ENCODE peak calls at places on chromosome 20, in six cellular contexts. One of them, this sample, is unnamed. For H3K36me3, the result is how much of the 10 kb centered on the place peaks cover.

GRCh38 chr20:60138263-60139127 is 180.3 kb downstream of the CDH26 start:
- DNase-seq in uterus: peak
- DNase-seq in transverse colon: peak
- DNase-seq in MG63: no peak
- DNase-seq in tibial artery: peak
- DNase-seq in effector memory CD4-positive, alpha-beta T cell: peak
- DNase-seq in this sample: no peak

GRCh38 chr20:53579581-53580375 is 13.9 kb downstream of the ZNF217 start:
- DNase-seq in MG63: peak
- DNase-seq in tibial artery: no peak
- DNase-seq in effector memory CD4-positive, alpha-beta T cell: no peak
- DNase-seq in transverse colon: peak
- DNase-seq in uterus: peak
- DNase-seq in this sample: peak

GRCh38 chr20:49569403-49570115 is 1.6 kb upstream of the PTGIS start:
- DNase-seq in uterus: peak
- DNase-seq in effector memory CD4-positive, alpha-beta T cell: no peak
- DNase-seq in MG63: peak
- DNase-seq in tibial artery: peak
- DNase-seq in transverse colon: no peak
- DNase-seq in this sample: no peak

GRCh38 chr20:53872561-53873248 is 197.7 kb downstream of the BCAS1 start:
- DNase-seq in effector memory CD4-positive, alpha-beta T cell: peak
- DNase-seq in uterus: no peak
- DNase-seq in tibial artery: no peak
- DNase-seq in MG63: peak
- DNase-seq in transverse colon: no peak
- DNase-seq in this sample: no peak

GRCh38 chr20:539236-539635 is 4.4 kb downstream of the CSNK2A1 start:
- DNase-seq in effector memory CD4-positive, alpha-beta T cell: no peak
- DNase-seq in tibial artery: no peak
- DNase-seq in uterus: no peak
- DNase-seq in MG63: no peak
- DNase-seq in transverse colon: no peak
- DNase-seq in this sample: no peak

GRCh38 chr20:62163986-62164762 is 18.7 kb upstream of the MTG2 start:
- DNase-seq in MG63: no peak
- DNase-seq in tibial artery: no peak
- DNase-seq in uterus: no peak
- DNase-seq in transverse colon: no peak
- DNase-seq in effector memory CD4-positive, alpha-beta T cell: no peak
- DNase-seq in this sample: no peak

GRCh38 chr20:17873410-17874270 is 95.0 kb downstream of the SNX5 start:
- DNase-seq in transverse colon: peak
- DNase-seq in uterus: peak
- DNase-seq in MG63: peak
- DNase-seq in effector memory CD4-positive, alpha-beta T cell: no peak
- DNase-seq in tibial artery: peak
- DNase-seq in this sample: peak

GRCh38 chr20:17036546-17036945 is 190.3 kb upstream of the PCSK2 start:
- DNase-seq in effector memory CD4-positive, alpha-beta T cell: no peak
- DNase-seq in MG63: no peak
- DNase-seq in transverse colon: no peak
- DNase-seq in tibial artery: no peak
- DNase-seq in uterus: no peak
- DNase-seq in this sample: no peak

GRCh38 chr20:59299961-59300340 is 460 bp upstream of the EDN3 start:
- DNase-seq in transverse colon: peak
- DNase-seq in MG63: no peak
- DNase-seq in effector memory CD4-positive, alpha-beta T cell: no peak
- DNase-seq in uterus: no peak
- DNase-seq in tibial artery: no peak
- DNase-seq in this sample: no peak

GRCh38 chr20:38302721-38303120 is 1.2 kb upstream of the BPI start:
- DNase-seq in effector memory CD4-positive, alpha-beta T cell: no peak
- DNase-seq in uterus: no peak
- DNase-seq in tibial artery: no peak
- DNase-seq in transverse colon: no peak
- DNase-seq in MG63: no peak
- DNase-seq in this sample: peak

GRCh38 chr20:10673176-10673830 is 496 bp downstream of the JAG1 start:
- DNase-seq in transverse colon: peak
- DNase-seq in uterus: peak
- DNase-seq in effector memory CD4-positive, alpha-beta T cell: no peak
- DNase-seq in tibial artery: no peak
- DNase-seq in MG63: peak
- DNase-seq in this sample: peak

GRCh38 chr20:59010995-59011873 is 4.2 kb upstream of the CTSZ start:
- DNase-seq in MG63: peak
- DNase-seq in uterus: no peak
- DNase-seq in transverse colon: no peak
- DNase-seq in tibial artery: peak
- DNase-seq in effector memory CD4-positive, alpha-beta T cell: no peak
- DNase-seq in this sample: peak

GRCh38 chr20:63952769-63953168 is 3.4 kb downstream of the UCKL1 start:
- DNase-seq in effector memory CD4-positive, alpha-beta T cell: no peak
- DNase-seq in tibial artery: no peak
- DNase-seq in uterus: no peak
- DNase-seq in MG63: no peak
- DNase-seq in transverse colon: peak
- DNase-seq in this sample: no peak

GRCh38 chr20:63950701-63951397 is 5.4 kb downstream of the UCKL1 start:
- DNase-seq in tibial artery: no peak
- DNase-seq in MG63: no peak
- DNase-seq in transverse colon: no peak
- DNase-seq in uterus: no peak
- DNase-seq in effector memory CD4-positive, alpha-beta T cell: no peak
- DNase-seq in this sample: no peak

GRCh38 chr20:63953764-63954429 is 2.3 kb downstream of the UCKL1 start:
- DNase-seq in MG63: no peak
- DNase-seq in effector memory CD4-positive, alpha-beta T cell: no peak
- DNase-seq in transverse colon: no peak
- DNase-seq in tibial artery: no peak
- DNase-seq in uterus: no peak
- DNase-seq in this sample: no peak

GRCh38 chr20:63952210-63952535 is 4.0 kb downstream of the UCKL1 start:
- DNase-seq in uterus: no peak
- DNase-seq in MG63: no peak
- DNase-seq in transverse colon: no peak
- DNase-seq in tibial artery: no peak
- DNase-seq in effector memory CD4-positive, alpha-beta T cell: no peak
- DNase-seq in this sample: no peak

GRCh38 chr20:63951398-63952209 is 4.6 kb downstream of the UCKL1 start:
- DNase-seq in effector memory CD4-positive, alpha-beta T cell: no peak
- DNase-seq in transverse colon: peak
- DNase-seq in tibial artery: no peak
- DNase-seq in uterus: no peak
- DNase-seq in MG63: no peak
- DNase-seq in this sample: no peak
- H3K36me3 ChIP-seq in effector memory CD4-positive, alpha-beta T cell: under half
- H3K36me3 ChIP-seq in transverse colon: under half
- H3K36me3 ChIP-seq in tibial artery: under half
- H3K36me3 ChIP-seq in uterus: under half
- H3K36me3 ChIP-seq in MG63: under half
- H3K36me3 ChIP-seq in this sample: under half

GRCh38 chr20:57435105-57435497 is 43.9 kb downstream of the RBM38 start:
- DNase-seq in tibial artery: no peak
- DNase-seq in uterus: no peak
- DNase-seq in transverse colon: no peak
- DNase-seq in effector memory CD4-positive, alpha-beta T cell: no peak
- DNase-seq in MG63: no peak
- DNase-seq in this sample: no peak

GRCh38 chr20:57437672-57438330 is 46.6 kb downstream of the RBM38 start:
- DNase-seq in MG63: no peak
- DNase-seq in effector memory CD4-positive, alpha-beta T cell: no peak
- DNase-seq in tibial artery: peak
- DNase-seq in uterus: no peak
- DNase-seq in transverse colon: no peak
- DNase-seq in this sample: no peak

GRCh38 chr20:57437267-57437666 is 46.1 kb downstream of the RBM38 start:
- DNase-seq in uterus: no peak
- DNase-seq in MG63: no peak
- DNase-seq in tibial artery: no peak
- DNase-seq in transverse colon: no peak
- DNase-seq in effector memory CD4-positive, alpha-beta T cell: no peak
- DNase-seq in this sample: no peak

GRCh38 chr20:57435498-57436222 is 44.5 kb downstream of the RBM38 start:
- DNase-seq in transverse colon: peak
- DNase-seq in uterus: no peak
- DNase-seq in MG63: no peak
- DNase-seq in tibial artery: peak
- DNase-seq in effector memory CD4-positive, alpha-beta T cell: peak
- DNase-seq in this sample: peak

GRCh38 chr20:57436223-57436545 is 45.0 kb downstream of the RBM38 start:
- DNase-seq in effector memory CD4-positive, alpha-beta T cell: no peak
- DNase-seq in transverse colon: no peak
- DNase-seq in uterus: no peak
- DNase-seq in tibial artery: no peak
- DNase-seq in MG63: no peak
- DNase-seq in this sample: no peak
- H3K4me3 ChIP-seq in effector memory CD4-positive, alpha-beta T cell: no peak
- H3K4me3 ChIP-seq in transverse colon: no peak
- H3K4me3 ChIP-seq in uterus: no peak
- H3K4me3 ChIP-seq in tibial artery: no peak
- H3K4me3 ChIP-seq in MG63: no peak
- H3K4me3 ChIP-seq in this sample: no peak

GRCh38 chr20:51119914-51120313 is 97.0 kb upstream of the KCNG1 start:
- DNase-seq in MG63: no peak
- DNase-seq in transverse colon: no peak
- DNase-seq in tibial artery: no peak
- DNase-seq in effector memory CD4-positive, alpha-beta T cell: no peak
- DNase-seq in uterus: no peak
- DNase-seq in this sample: no peak

GRCh38 chr20:51120438-51120837 is 97.5 kb upstream of the KCNG1 start:
- DNase-seq in uterus: no peak
- DNase-seq in transverse colon: no peak
- DNase-seq in MG63: no peak
- DNase-seq in tibial artery: no peak
- DNase-seq in effector memory CD4-positive, alpha-beta T cell: no peak
- DNase-seq in this sample: no peak

GRCh38 chr20:51118216-51118615 is 95.3 kb upstream of the KCNG1 start:
- DNase-seq in uterus: no peak
- DNase-seq in transverse colon: no peak
- DNase-seq in MG63: no peak
- DNase-seq in tibial artery: no peak
- DNase-seq in effector memory CD4-positive, alpha-beta T cell: no peak
- DNase-seq in this sample: no peak

GRCh38 chr20:51116765-51117686 is 94.1 kb upstream of the KCNG1 start:
- DNase-seq in transverse colon: no peak
- DNase-seq in uterus: peak
- DNase-seq in tibial artery: no peak
- DNase-seq in effector memory CD4-positive, alpha-beta T cell: no peak
- DNase-seq in MG63: peak
- DNase-seq in this sample: no peak

GRCh38 chr20:51118985-51119527 is 96.1 kb upstream of the KCNG1 start:
- DNase-seq in tibial artery: no peak
- DNase-seq in effector memory CD4-positive, alpha-beta T cell: no peak
- DNase-seq in uterus: no peak
- DNase-seq in MG63: no peak
- DNase-seq in transverse colon: no peak
- DNase-seq in this sample: no peak
- H3K36me3 ChIP-seq in tibial artery: under half
- H3K36me3 ChIP-seq in effector memory CD4-positive, alpha-beta T cell: under half
- H3K36me3 ChIP-seq in uterus: under half
- H3K36me3 ChIP-seq in MG63: under half
- H3K36me3 ChIP-seq in transverse colon: under half
- H3K36me3 ChIP-seq in this sample: under half

DNA sequence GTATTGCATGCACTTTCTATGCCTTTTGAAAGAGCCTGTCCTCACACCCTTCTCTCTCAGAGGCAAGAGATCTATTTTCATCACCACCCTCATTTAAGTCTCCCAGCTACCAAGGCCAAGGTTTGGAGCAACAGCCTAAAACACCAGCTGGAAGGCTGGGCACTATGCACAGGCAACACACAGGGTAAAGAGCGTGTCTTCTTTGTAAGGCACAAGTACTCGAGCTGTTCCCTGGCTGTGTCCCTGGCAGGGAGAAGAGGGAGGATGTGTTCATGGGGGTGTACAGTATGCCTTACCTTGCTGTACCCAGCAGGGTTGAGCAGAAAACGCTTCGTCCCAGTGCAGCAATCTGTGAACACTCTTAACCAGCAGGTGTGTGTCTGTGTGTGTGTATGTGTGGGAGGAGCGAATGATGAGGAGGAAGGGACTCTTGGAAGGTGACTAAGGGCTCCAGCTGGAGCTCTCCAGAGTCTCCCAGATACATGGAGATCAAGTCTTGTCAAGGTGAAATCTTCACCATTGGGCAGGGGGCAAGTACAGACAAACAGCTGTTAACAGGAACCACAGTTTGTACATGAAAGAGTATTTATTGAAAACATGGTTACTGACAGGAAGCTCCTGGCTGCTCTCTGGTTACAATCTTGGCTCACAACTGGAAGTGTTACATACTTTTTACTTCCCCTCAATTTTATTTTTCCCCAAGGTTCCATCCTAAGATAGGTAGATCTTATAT is 40.8 kb downstream of the ELMO2 start:
- DNase-seq in tibial artery: no peak
- DNase-seq in effector memory CD4-positive, alpha-beta T cell: no peak
- DNase-seq in transverse colon: no peak
- DNase-seq in MG63: no peak
- DNase-seq in uterus: no peak
- DNase-seq in this sample: no peak
- H3K4me3 ChIP-seq in tibial artery: no peak
- H3K4me3 ChIP-seq in effector memory CD4-positive, alpha-beta T cell: no peak
- H3K4me3 ChIP-seq in transverse colon: no peak
- H3K4me3 ChIP-seq in MG63: no peak
- H3K4me3 ChIP-seq in uterus: no peak
- H3K4me3 ChIP-seq in this sample: no peak